ENCODE peak calls at places on chromosomes 2 and 18, in nine cellular contexts. H, D, J, B, S, X, K, A and R are unnamed samples.

GRCh38 chr2:239937866-239938640 is 87.1 kb downstream of the NDUFA10 start:
- DNase-seq in S (no peak), D (no peak), X (peak; percentile 53), J (no peak), A (no peak), H (no peak), K (no peak), B (no peak), R (no peak)

GRCh38 chr2:20671036-20671735 is 4.2 kb downstream of the GDF7 start:
- DNase-seq in K (no peak), B (no peak), J (no peak), A (no peak), X (no peak), H (no peak), D (no peak), S (no peak), R (no peak)

GRCh38 chr2:158967114-158967730 is 1.2 kb upstream of the TANC1 start:
- DNase-seq in J (no peak), D (no peak), A (no peak), B (no peak), X (peak; percentile 66), S (no peak), K (no peak), H (no peak), R (no peak)

GRCh38 chr18:26436176-26437031 is 111.9 kb downstream of the KCTD1 start:
- DNase-seq in S (peak; percentile 91), K (no peak), H (no peak), D (no peak), B (peak; percentile 82), A (peak; percentile 35), X (no peak), J (no peak), R (no peak)

GRCh38 chr2:117979911-117980341 is 33.9 kb downstream of the CCDC93 start:
- DNase-seq in J (no peak), D (no peak), K (no peak), S (no peak), X (no peak), B (no peak), A (no peak), H (no peak), R (no peak)

GRCh38 chr18:57062841-57063240 is 84.0 kb upstream of the BOD1L2 start:
- DNase-seq in D (no peak), H (no peak), A (no peak), B (no peak), K (no peak), S (no peak), J (no peak), X (peak; percentile 45), R (no peak)

GRCh38 chr2:181810823-181811695 is 80.5 kb upstream of the ITPRID2 start:
- DNase-seq in S (peak; percentile 87), X (no peak), H (peak; percentile 99), A (peak; percentile 56), B (peak; percentile 86), K (peak; percentile 16), D (no peak), J (no peak), R (no peak)

GRCh38 chr2:158095912-158096311 is 5.8 kb upstream of the UPP2 start:
- DNase-seq in J (no peak), X (no peak), H (no peak), B (peak; percentile 14), K (no peak), A (no peak), D (no peak), S (no peak), R (no peak)

GRCh38 chr2:224723606-224724217 is 7.5 kb upstream of the CCDC195 start:
- DNase-seq in K (peak; percentile 89), X (no peak), J (no peak), D (no peak), A (no peak), H (no peak), S (no peak), B (no peak), R (no peak)

GRCh38 chr2:157055660-157056199 is 201.8 kb upstream of the GALNT5 start:
- DNase-seq in B (peak; percentile 48), J (no peak), X (no peak), A (peak; percentile 46), H (peak; percentile 61), S (peak; percentile 80), K (peak; percentile 51), D (no peak), R (peak; percentile 50)

GRCh38 chr2:47075361-47076125 is 79.6 kb downstream of the STPG4 start:
- DNase-seq in J (no peak), B (peak; percentile 73), X (no peak), D (no peak), A (no peak), H (no peak), S (no peak), K (no peak), R (no peak)

GRCh38 chr2:234980476-234981187 is 28.8 kb downstream of the SH3BP4 start:
- DNase-seq in J (no peak), X (no peak), H (peak; percentile 98), B (no peak), A (peak; percentile 50), K (no peak), S (no peak), D (no peak), R (no peak)

GRCh38 chr2:36572752-36573125 is 25.2 kb downstream of the FEZ2 start:
- DNase-seq in B (no peak), S (no peak), K (no peak), D (no peak), J (no peak), H (no peak), A (no peak), X (no peak), R (no peak)

GRCh38 chr2:36574560-36574959 is 23.4 kb downstream of the FEZ2 start:
- DNase-seq in X (no peak), A (no peak), H (no peak), S (no peak), J (no peak), B (no peak), D (no peak), K (no peak), R (no peak)

GRCh38 chr2:36570416-36570815 is 27.6 kb downstream of the FEZ2 start:
- DNase-seq in K (no peak), A (no peak), D (no peak), H (peak; percentile 64), J (no peak), B (no peak), S (peak; percentile 33), X (no peak), R (no peak)

GRCh38 chr2:36572054-36572751 is 25.8 kb downstream of the FEZ2 start:
- DNase-seq in B (no peak), J (no peak), K (no peak), A (no peak), H (peak; percentile 32), D (no peak), S (no peak), X (no peak), R (no peak)

GRCh38 chr2:36573165-36573564 is 24.8 kb downstream of the FEZ2 start:
- DNase-seq in A (no peak), J (no peak), K (no peak), H (no peak), B (no peak), D (no peak), S (no peak), X (no peak), R (no peak)
- H3K4me3 ChIP-seq in A (no peak overlapping the region), J (no peak overlapping the region), K (no peak overlapping the region), H (no peak overlapping the region), B (no peak overlapping the region), D (no peak overlapping the region), S (no peak overlapping the region), X (no peak overlapping the region), R (no peak overlapping the region)

GRCh38 chr2:84970956-84971798 is at the start of gene KCMF1:
- DNase-seq in K (peak; percentile 69), A (peak; percentile 91), J (peak; percentile 69), H (peak; percentile 30), D (peak; percentile 54), S (peak; percentile 71), X (peak; percentile 86), B (peak; percentile 89), R (peak; percentile 39)

GRCh38 chr2:84965827-84966226 is 5.1 kb upstream of the KCMF1 start:
- DNase-seq in S (no peak), H (no peak), D (no peak), A (no peak), B (no peak), J (no peak), X (peak; percentile 28), K (no peak), R (no peak)

GRCh38 chr2:84970266-84970955 is 550 bp upstream of the KCMF1 start:
- DNase-seq in D (peak; percentile 41), J (no peak), K (peak; percentile 74), X (peak; percentile 77), S (peak; percentile 45), H (peak; percentile 69), B (peak; percentile 70), A (peak; percentile 84), R (peak; percentile 29)

GRCh38 chr2:84971799-84972790 is 1.1 kb downstream of the KCMF1 start:
- DNase-seq in B (peak; percentile 46), A (peak; percentile 64), S (peak; percentile 34), D (peak; percentile 57), X (peak; percentile 71), H (peak; percentile 48), K (peak; percentile 73), J (peak; percentile 78), R (no peak)

DNA sequence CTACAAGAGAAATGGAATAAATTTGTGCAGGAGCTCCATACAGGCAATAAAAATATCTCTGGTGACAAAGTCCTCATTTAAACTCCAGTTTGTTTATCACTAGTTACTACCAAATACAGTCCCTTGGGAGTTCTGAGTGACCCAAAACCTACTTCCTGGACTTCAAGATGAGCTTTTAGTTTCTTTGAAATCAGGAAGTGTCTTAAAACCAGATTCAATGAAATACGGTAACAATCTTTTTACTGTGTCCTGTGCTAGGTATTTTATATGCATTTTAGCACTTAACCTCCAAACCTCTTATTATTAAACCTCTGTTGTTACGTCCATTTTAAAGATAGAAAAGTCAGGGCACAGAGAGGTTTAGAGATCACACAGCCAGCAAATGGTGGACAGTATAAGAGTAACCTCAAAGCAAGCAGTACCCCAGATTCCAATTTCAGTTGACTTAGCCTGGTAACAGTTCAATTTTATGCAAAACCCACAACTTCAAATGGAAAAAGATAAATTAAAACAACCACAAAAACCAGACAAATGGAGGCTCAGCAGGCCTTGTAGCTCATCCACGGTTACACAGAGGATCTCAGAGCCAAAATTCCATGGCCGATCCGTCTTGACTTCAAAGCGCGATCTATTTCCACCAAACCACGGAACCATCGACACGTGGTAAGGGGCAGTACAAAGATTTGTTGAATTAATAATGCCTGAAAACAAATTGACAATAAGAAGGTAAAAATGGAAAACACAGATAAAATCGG is 1.3 kb upstream of the KCMF1 start:
- DNase-seq in S (peak; percentile 43), D (peak; percentile 21), A (no peak), K (peak; percentile 63), H (peak; percentile 55), B (peak; percentile 52), J (peak; percentile 50), X (no peak), R (no peak)
- H3K4me1 ChIP-seq in S (no peaks in the 10 kb centered on the region), D (peaks cover 9% of the 10 kb centered on the region), A (peaks cover 20% of the 10 kb centered on the region), K (peaks cover 3% of the 10 kb centered on the region), H (peaks cover 18% of the 10 kb centered on the region), B (peaks cover 30% of the 10 kb centered on the region), J (peaks cover 46% of the 10 kb centered on the region), X (peaks cover 39% of the 10 kb centered on the region), R (peaks cover 36% of the 10 kb centered on the region)

GRCh38 chr2:128396500-128396891 is 77.8 kb upstream of the HS6ST1 start:
- DNase-seq in B (no peak), J (no peak), A (peak; percentile 39), X (peak; percentile 20), K (peak; percentile 92), S (no peak), H (no peak), D (no peak), R (no peak)
- H3K4me3 ChIP-seq in B (no peak overlapping the region), J (no peak overlapping the region), A (no peak overlapping the region), X (no peak overlapping the region), K (peak overlapping the region; percentile 6), S (no peak overlapping the region), H (no peak overlapping the region), D (no peak overlapping the region), R (no peak overlapping the region)

GRCh38 chr2:201622306-201622705 is 21.0 kb downstream of the TMEM237 start:
- DNase-seq in K (no peak), X (no peak), A (no peak), D (no peak), S (no peak), H (peak; percentile 57), B (no peak), J (no peak), R (no peak)
- H3K4me1 ChIP-seq in K (no peaks in the 10 kb centered on the region), X (peaks cover 7% of the 10 kb centered on the region), A (no peaks in the 10 kb centered on the region), D (no peaks in the 10 kb centered on the region), S (peaks cover 6% of the 10 kb centered on the region), H (peaks cover 26% of the 10 kb centered on the region), B (no peaks in the 10 kb centered on the region), J (no peaks in the 10 kb centered on the region), R (no peaks in the 10 kb centered on the region)